ENCODE peak calls at places on chromosomes 12 and 14, in nine cellular contexts. One of them, this sample, is unnamed.

GRCh38 chr12:120413901-120414695 is 23.8 kb upstream of the COX6A1 start:
- DNase-seq in cardiac fibroblast: no peak
- DNase-seq in fibroblast of pulmonary artery: no peak
- DNase-seq in tibial artery: no peak
- DNase-seq in testis: no peak
- DNase-seq in progenitor cell of endocrine pancreas: no peak
- DNase-seq in endothelial cell: no peak
- DNase-seq in breast epithelium: no peak
- DNase-seq in GM10248: no peak
- DNase-seq in this sample: no peak

GRCh38 chr12:103801709-103802585 is 39.1 kb downstream of the NT5DC3 start:
- DNase-seq in cardiac fibroblast: peak
- DNase-seq in fibroblast of pulmonary artery: peak
- DNase-seq in tibial artery: no peak
- DNase-seq in testis: no peak
- DNase-seq in progenitor cell of endocrine pancreas: no peak
- DNase-seq in endothelial cell: no peak
- DNase-seq in breast epithelium: peak
- DNase-seq in GM10248: no peak
- DNase-seq in this sample: no peak

GRCh38 chr14:81511110-81511900 is 22.3 kb downstream of the SEL1L start:
- DNase-seq in cardiac fibroblast: no peak
- DNase-seq in fibroblast of pulmonary artery: peak
- DNase-seq in tibial artery: no peak
- DNase-seq in testis: no peak
- DNase-seq in progenitor cell of endocrine pancreas: no peak
- DNase-seq in endothelial cell: no peak
- DNase-seq in breast epithelium: no peak
- DNase-seq in GM10248: no peak
- DNase-seq in this sample: no peak

GRCh38 chr12:115599251-115599811 is 678.2 kb downstream of the MED13L start:
- DNase-seq in cardiac fibroblast: no peak
- DNase-seq in fibroblast of pulmonary artery: no peak
- DNase-seq in tibial artery: no peak
- DNase-seq in testis: peak
- DNase-seq in progenitor cell of endocrine pancreas: peak
- DNase-seq in endothelial cell: no peak
- DNase-seq in breast epithelium: no peak
- DNase-seq in GM10248: no peak
- DNase-seq in this sample: no peak

GRCh38 chr12:91922674-91923073 is 223.0 kb downstream of the BTG1 start:
- DNase-seq in cardiac fibroblast: no peak
- DNase-seq in fibroblast of pulmonary artery: no peak
- DNase-seq in tibial artery: no peak
- DNase-seq in testis: no peak
- DNase-seq in progenitor cell of endocrine pancreas: no peak
- DNase-seq in endothelial cell: no peak
- DNase-seq in breast epithelium: no peak
- DNase-seq in GM10248: no peak
- DNase-seq in this sample: no peak

GRCh38 chr14:41285193-41285748 is 321.4 kb upstream of the LRFN5 start:
- DNase-seq in cardiac fibroblast: peak
- DNase-seq in fibroblast of pulmonary artery: peak
- DNase-seq in tibial artery: no peak
- DNase-seq in testis: peak
- DNase-seq in progenitor cell of endocrine pancreas: peak
- DNase-seq in endothelial cell: peak
- DNase-seq in breast epithelium: no peak
- DNase-seq in GM10248: no peak
- DNase-seq in this sample: no peak

GRCh38 chr14:44960146-44960545 is 1.6 kb downstream of the KLHL28 start:
- DNase-seq in cardiac fibroblast: peak
- DNase-seq in fibroblast of pulmonary artery: peak
- DNase-seq in tibial artery: no peak
- DNase-seq in testis: no peak
- DNase-seq in progenitor cell of endocrine pancreas: no peak
- DNase-seq in endothelial cell: no peak
- DNase-seq in breast epithelium: no peak
- DNase-seq in GM10248: no peak
- DNase-seq in this sample: no peak

GRCh38 chr12:131057722-131058515 is 104.2 kb downstream of the ADGRD1 start:
- DNase-seq in cardiac fibroblast: no peak
- DNase-seq in fibroblast of pulmonary artery: no peak
- DNase-seq in tibial artery: peak
- DNase-seq in testis: peak
- DNase-seq in progenitor cell of endocrine pancreas: peak
- DNase-seq in endothelial cell: no peak
- DNase-seq in breast epithelium: no peak
- DNase-seq in GM10248: no peak
- DNase-seq in this sample: no peak

GRCh38 chr14:20489093-20489994 is 16.0 kb upstream of the RNASE10 start:
- DNase-seq in cardiac fibroblast: peak
- DNase-seq in fibroblast of pulmonary artery: peak
- DNase-seq in tibial artery: no peak
- DNase-seq in testis: no peak
- DNase-seq in progenitor cell of endocrine pancreas: no peak
- DNase-seq in endothelial cell: no peak
- DNase-seq in breast epithelium: no peak
- DNase-seq in GM10248: peak
- DNase-seq in this sample: peak

GRCh38 chr12:3160081-3160480 is 82.9 kb downstream of the TSPAN9 start:
- DNase-seq in cardiac fibroblast: peak
- DNase-seq in fibroblast of pulmonary artery: peak
- DNase-seq in tibial artery: no peak
- DNase-seq in testis: no peak
- DNase-seq in progenitor cell of endocrine pancreas: no peak
- DNase-seq in endothelial cell: no peak
- DNase-seq in breast epithelium: no peak
- DNase-seq in GM10248: no peak
- DNase-seq in this sample: no peak

GRCh38 chr14:52950898-52951729 is at the start of gene FERMT2:
- DNase-seq in cardiac fibroblast: peak
- DNase-seq in fibroblast of pulmonary artery: peak
- DNase-seq in tibial artery: peak
- DNase-seq in testis: peak
- DNase-seq in progenitor cell of endocrine pancreas: peak
- DNase-seq in endothelial cell: peak
- DNase-seq in breast epithelium: peak
- DNase-seq in GM10248: peak
- DNase-seq in this sample: no peak

GRCh38 chr12:111135293-111135832 is 215.0 kb upstream of the MYL2 start:
- DNase-seq in cardiac fibroblast: no peak
- DNase-seq in fibroblast of pulmonary artery: no peak
- DNase-seq in tibial artery: no peak
- DNase-seq in testis: no peak
- DNase-seq in progenitor cell of endocrine pancreas: no peak
- DNase-seq in endothelial cell: no peak
- DNase-seq in breast epithelium: no peak
- DNase-seq in GM10248: no peak
- DNase-seq in this sample: no peak

GRCh38 chr14:89507926-89508460 is 91.0 kb upstream of the FOXN3 start:
- DNase-seq in cardiac fibroblast: peak
- DNase-seq in fibroblast of pulmonary artery: peak
- DNase-seq in tibial artery: no peak
- DNase-seq in testis: no peak
- DNase-seq in progenitor cell of endocrine pancreas: no peak
- DNase-seq in endothelial cell: no peak
- DNase-seq in breast epithelium: no peak
- DNase-seq in GM10248: no peak
- DNase-seq in this sample: no peak

GRCh38 chr14:89504602-89505320 is 87.7 kb upstream of the FOXN3 start:
- DNase-seq in cardiac fibroblast: peak
- DNase-seq in fibroblast of pulmonary artery: peak
- DNase-seq in tibial artery: no peak
- DNase-seq in testis: no peak
- DNase-seq in progenitor cell of endocrine pancreas: no peak
- DNase-seq in endothelial cell: no peak
- DNase-seq in breast epithelium: no peak
- DNase-seq in GM10248: no peak
- DNase-seq in this sample: no peak

GRCh38 chr14:89509891-89510290 is 92.9 kb upstream of the FOXN3 start:
- DNase-seq in cardiac fibroblast: peak
- DNase-seq in fibroblast of pulmonary artery: peak
- DNase-seq in tibial artery: no peak
- DNase-seq in testis: no peak
- DNase-seq in progenitor cell of endocrine pancreas: no peak
- DNase-seq in endothelial cell: no peak
- DNase-seq in breast epithelium: no peak
- DNase-seq in GM10248: no peak
- DNase-seq in this sample: no peak

GRCh38 chr14:89507521-89507920 is 90.5 kb upstream of the FOXN3 start:
- DNase-seq in cardiac fibroblast: peak
- DNase-seq in fibroblast of pulmonary artery: peak
- DNase-seq in tibial artery: no peak
- DNase-seq in testis: no peak
- DNase-seq in progenitor cell of endocrine pancreas: no peak
- DNase-seq in endothelial cell: no peak
- DNase-seq in breast epithelium: no peak
- DNase-seq in GM10248: no peak
- DNase-seq in this sample: no peak

GRCh38 chr14:89508863-89509262 is 91.8 kb upstream of the FOXN3 start:
- DNase-seq in cardiac fibroblast: no peak
- DNase-seq in fibroblast of pulmonary artery: no peak
- DNase-seq in tibial artery: no peak
- DNase-seq in testis: no peak
- DNase-seq in progenitor cell of endocrine pancreas: no peak
- DNase-seq in endothelial cell: no peak
- DNase-seq in breast epithelium: no peak
- DNase-seq in GM10248: no peak
- DNase-seq in this sample: no peak
- TF ChIP-seq CTCF in cardiac fibroblast: no peak
- TF ChIP-seq CTCF in fibroblast of pulmonary artery: no peak
- TF ChIP-seq CTCF in tibial artery: no peak
- TF ChIP-seq CTCF in testis: no peak
- TF ChIP-seq CTCF in progenitor cell of endocrine pancreas: no peak
- TF ChIP-seq CTCF in endothelial cell: no peak
- TF ChIP-seq CTCF in breast epithelium: no peak
- TF ChIP-seq CTCF in GM10248: no peak
- TF ChIP-seq CTCF in this sample: no peak

GRCh38 chr12:96617178-96617577 is 127.8 kb downstream of the CFAP54 start:
- DNase-seq in cardiac fibroblast: peak
- DNase-seq in fibroblast of pulmonary artery: no peak
- DNase-seq in tibial artery: no peak
- DNase-seq in testis: no peak
- DNase-seq in progenitor cell of endocrine pancreas: no peak
- DNase-seq in endothelial cell: no peak
- DNase-seq in breast epithelium: no peak
- DNase-seq in GM10248: no peak
- DNase-seq in this sample: no peak
- TF ChIP-seq CTCF in cardiac fibroblast: peak
- TF ChIP-seq CTCF in fibroblast of pulmonary artery: peak
- TF ChIP-seq CTCF in tibial artery: no peak
- TF ChIP-seq CTCF in testis: no peak
- TF ChIP-seq CTCF in progenitor cell of endocrine pancreas: peak
- TF ChIP-seq CTCF in endothelial cell: no peak
- TF ChIP-seq CTCF in breast epithelium: no peak
- TF ChIP-seq CTCF in GM10248: no peak
- TF ChIP-seq CTCF in this sample: no peak

GRCh38 chr12:84502907-84503787 is 409.5 kb downstream of the SLC6A15 start:
- DNase-seq in cardiac fibroblast: peak
- DNase-seq in fibroblast of pulmonary artery: peak
- DNase-seq in tibial artery: no peak
- DNase-seq in testis: peak
- DNase-seq in progenitor cell of endocrine pancreas: peak
- DNase-seq in endothelial cell: peak
- DNase-seq in breast epithelium: no peak
- DNase-seq in GM10248: peak
- DNase-seq in this sample: no peak

GRCh38 chr12:84492381-84492883 is 420.2 kb downstream of the SLC6A15 start:
- DNase-seq in cardiac fibroblast: no peak
- DNase-seq in fibroblast of pulmonary artery: no peak
- DNase-seq in tibial artery: no peak
- DNase-seq in testis: no peak
- DNase-seq in progenitor cell of endocrine pancreas: no peak
- DNase-seq in endothelial cell: no peak
- DNase-seq in breast epithelium: no peak
- DNase-seq in GM10248: no peak
- DNase-seq in this sample: no peak

GRCh38 chr12:84502180-84502857 is 410.3 kb downstream of the SLC6A15 start:
- DNase-seq in cardiac fibroblast: peak
- DNase-seq in fibroblast of pulmonary artery: no peak
- DNase-seq in tibial artery: no peak
- DNase-seq in testis: no peak
- DNase-seq in progenitor cell of endocrine pancreas: no peak
- DNase-seq in endothelial cell: no peak
- DNase-seq in breast epithelium: no peak
- DNase-seq in GM10248: no peak
- DNase-seq in this sample: no peak

DNA sequence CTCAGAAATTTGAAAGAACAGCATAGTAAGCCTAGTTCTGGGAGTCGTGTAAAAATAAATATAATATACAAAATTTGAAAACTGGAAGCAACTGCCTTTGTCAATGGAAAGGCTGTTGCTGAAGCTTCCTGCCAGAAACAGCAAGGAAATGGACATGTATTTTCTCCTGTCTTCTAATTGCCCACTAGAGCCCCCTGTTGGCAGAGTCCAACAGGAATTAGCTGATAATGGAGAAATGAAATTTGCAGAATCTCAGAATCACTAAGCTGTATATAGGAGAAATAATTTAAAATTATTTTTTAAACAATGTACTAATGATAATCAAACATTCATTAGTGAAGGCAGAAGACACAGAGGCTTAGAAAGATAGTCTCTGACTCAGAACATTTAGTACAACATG is 414.8 kb downstream of the SLC6A15 start:
- DNase-seq in cardiac fibroblast: no peak
- DNase-seq in fibroblast of pulmonary artery: peak
- DNase-seq in tibial artery: no peak
- DNase-seq in testis: no peak
- DNase-seq in progenitor cell of endocrine pancreas: no peak
- DNase-seq in endothelial cell: no peak
- DNase-seq in breast epithelium: no peak
- DNase-seq in GM10248: no peak
- DNase-seq in this sample: no peak
- TF ChIP-seq CTCF in cardiac fibroblast: no peak
- TF ChIP-seq CTCF in fibroblast of pulmonary artery: peak
- TF ChIP-seq CTCF in tibial artery: no peak
- TF ChIP-seq CTCF in testis: no peak
- TF ChIP-seq CTCF in progenitor cell of endocrine pancreas: peak
- TF ChIP-seq CTCF in endothelial cell: no peak
- TF ChIP-seq CTCF in breast epithelium: no peak
- TF ChIP-seq CTCF in GM10248: no peak
- TF ChIP-seq CTCF in this sample: no peak

DNA sequence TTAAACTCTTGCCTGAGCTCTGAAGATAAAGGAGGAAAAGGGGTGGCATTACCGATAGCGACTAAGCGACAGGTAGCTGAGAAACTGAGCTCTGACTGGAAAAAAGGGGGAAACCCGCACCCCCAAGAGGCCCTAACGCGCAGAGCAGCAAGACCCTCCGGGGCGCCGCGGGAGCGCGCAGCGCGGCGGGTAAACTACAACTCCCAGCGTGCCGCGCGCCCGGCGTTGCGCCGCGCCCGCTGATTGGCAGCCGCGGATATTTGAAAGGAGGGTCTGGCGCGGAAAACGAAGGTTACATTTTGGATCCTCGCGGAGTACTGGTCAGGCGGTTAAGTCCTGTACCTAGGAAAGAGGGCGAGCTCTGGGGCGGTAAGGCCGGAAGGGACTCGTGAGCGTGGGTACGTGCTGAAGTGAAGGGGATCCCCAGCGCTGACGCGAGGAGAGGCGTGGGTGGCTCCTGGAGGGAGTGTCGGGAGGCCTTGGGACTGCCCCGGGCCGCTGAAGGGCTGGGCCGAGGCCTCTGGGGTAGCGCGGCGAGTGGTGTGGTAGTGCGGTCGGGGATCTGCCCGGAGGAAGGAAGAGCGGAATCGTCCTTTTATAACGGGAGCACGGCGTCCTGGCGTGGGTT is at the start of gene ESPL1:
- DNase-seq in cardiac fibroblast: peak
- DNase-seq in fibroblast of pulmonary artery: peak
- DNase-seq in tibial artery: peak
- DNase-seq in testis: peak
- DNase-seq in progenitor cell of endocrine pancreas: peak
- DNase-seq in endothelial cell: peak
- DNase-seq in breast epithelium: peak
- DNase-seq in GM10248: peak
- DNase-seq in this sample: peak
- TF ChIP-seq CTCF in cardiac fibroblast: peak
- TF ChIP-seq CTCF in fibroblast of pulmonary artery: peak
- TF ChIP-seq CTCF in tibial artery: peak
- TF ChIP-seq CTCF in testis: peak
- TF ChIP-seq CTCF in progenitor cell of endocrine pancreas: peak
- TF ChIP-seq CTCF in endothelial cell: no peak
- TF ChIP-seq CTCF in breast epithelium: peak
- TF ChIP-seq CTCF in GM10248: peak
- TF ChIP-seq CTCF in this sample: peak

This sample was measured in CD4-positive, alpha-beta T cell.